ENCODE peak calls at places on chromosomes 13 and 19, in seven cellular contexts. P is tibial artery, N is Peyer's patch, H is neural progenitor cell, M is thyroid gland, E is thoracic aorta, G is breast epithelium. I is an unnamed sample. For H3K9me3, the result is how much of the 10 kb centered on the place peaks cover.

GRCh38 chr13:29294869-29295268 is 300.6 kb downstream of the SLC7A1 start:
- DNase-seq in G (no peak), N (no peak), M (peak), H (no peak), E (no peak), P (no peak), I (no peak)

GRCh38 chr13:27266937-27267336 is 3.7 kb upstream of the RASL11A start:
- DNase-seq in H (no peak), G (no peak), N (no peak), M (no peak), P (no peak), E (no peak), I (no peak)

GRCh38 chr13:104206450-104207044 is 1140.3 kb upstream of the SLC10A2 start:
- DNase-seq in M (no peak), E (no peak), H (no peak), G (no peak), P (no peak), N (no peak), I (no peak)

GRCh38 chr19:9381367-9381785 is 18.6 kb downstream of the ZNF177 start:
- DNase-seq in M (no peak), E (no peak), N (no peak), P (no peak), G (no peak), H (no peak), I (no peak)

GRCh38 chr19:13127811-13128575 is 9.9 kb downstream of the NACC1 start:
- DNase-seq in M (no peak), P (no peak), E (no peak), G (no peak), H (no peak), N (no peak), I (no peak)

GRCh38 chr19:1942078-1942933 is 1.3 kb downstream of the CSNK1G2 start:
- DNase-seq in H (peak), G (peak), M (peak), P (peak), N (peak), E (no peak), I (peak)

GRCh38 chr19:17402982-17403855 is 2.2 kb downstream of the BST2 start:
- DNase-seq in G (no peak), N (peak), H (peak), P (no peak), M (no peak), E (no peak), I (no peak)

GRCh38 chr19:56091066-56091490 is 30.0 kb downstream of the ZNF787 start:
- DNase-seq in H (no peak), P (no peak), M (no peak), G (peak), N (no peak), E (no peak), I (no peak)

GRCh38 chr13:88744289-88744688 is 1073.1 kb downstream of the SLITRK5 start:
- DNase-seq in N (no peak), P (no peak), G (no peak), E (no peak), H (no peak), M (no peak), I (no peak)

GRCh38 chr13:114203536-114203935 is 24.5 kb downstream of the CFAP97D2 start:
- DNase-seq in M (no peak), N (no peak), G (no peak), E (no peak), P (no peak), H (no peak), I (peak)

GRCh38 chr13:95524270-95524901 is 28.1 kb upstream of the CLDN10 start:
- DNase-seq in G (no peak), E (no peak), H (no peak), M (no peak), P (no peak), N (no peak), I (no peak)

GRCh38 chr13:93341517-93341916 is 114.9 kb downstream of the GPC6 start:
- DNase-seq in E (no peak), M (no peak), H (no peak), G (no peak), P (no peak), N (no peak), I (no peak)

GRCh38 chr13:98476538-98476966 is 100.4 kb downstream of the STK24 start:
- DNase-seq in G (peak), M (peak), P (no peak), E (no peak), N (peak), H (no peak), I (peak)

GRCh38 chr19:815775-816499 is 5.8 kb downstream of the PLPPR3 start:
- DNase-seq in H (no peak), G (no peak), M (no peak), N (no peak), E (no peak), P (no peak), I (no peak)

GRCh38 chr13:76993021-76993420 is 1.1 kb downstream of the CLN5 start:
- DNase-seq in H (no peak), G (no peak), M (no peak), P (no peak), E (no peak), N (no peak), I (no peak)

GRCh38 chr13:83449666-83450395 is 432.4 kb downstream of the SLITRK1 start:
- DNase-seq in P (no peak), E (no peak), N (no peak), G (no peak), H (peak), M (no peak), I (no peak)

GRCh38 chr19:51417107-51417806 is at the start of gene SIGLEC10:
- DNase-seq in H (no peak), M (no peak), P (no peak), G (no peak), N (peak), E (no peak), I (no peak)

GRCh38 chr13:30607908-30608307 is 9.8 kb upstream of the USPL1 start:
- DNase-seq in M (peak), N (peak), H (no peak), P (no peak), E (no peak), G (no peak), I (peak)

GRCh38 chr13:42367836-42368235 is 95.9 kb downstream of the AKAP11 start:
- DNase-seq in P (no peak), E (no peak), N (no peak), H (no peak), G (no peak), M (no peak), I (no peak)

GRCh38 chr19:39126593-39127187 is 1.1 kb downstream of the PAK4 start:
- DNase-seq in N (no peak), G (no peak), H (peak), M (no peak), P (no peak), E (no peak), I (no peak)

GRCh38 chr19:13848811-13849241 is 28.1 kb upstream of the NANOS3 start:
- DNase-seq in G (no peak), M (no peak), N (no peak), P (no peak), E (no peak), H (no peak), I (no peak)

DNA sequence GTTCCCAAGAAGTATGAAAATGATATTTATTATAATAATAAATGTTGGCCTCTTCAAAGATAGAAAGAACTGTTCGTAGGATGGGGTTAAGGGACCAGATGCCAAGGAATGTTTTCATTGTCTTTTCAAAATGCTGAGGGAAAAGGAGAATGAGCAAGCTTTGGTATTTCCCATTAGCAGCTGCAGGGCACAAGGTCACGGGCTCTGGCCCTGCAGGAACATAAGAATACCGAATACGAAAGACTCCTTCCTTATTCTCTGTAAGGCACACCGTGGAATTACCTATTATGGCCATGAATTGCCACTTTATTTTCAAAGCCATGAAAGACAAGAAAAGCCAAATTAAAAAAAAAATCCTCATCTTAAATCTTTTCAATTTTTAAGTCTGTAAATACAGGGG is 49.6 kb upstream of the OLFM4 start:
- DNase-seq in H (no peak), N (no peak), G (no peak), P (no peak), E (no peak), M (no peak), I (no peak)
- H3K27ac ChIP-seq in H (no peak), N (no peak), G (no peak), P (no peak), E (no peak), M (no peak), I (no peak)

GRCh38 chr19:43858174-43858573 is 31.1 kb downstream of the ZNF283 start:
- DNase-seq in M (no peak), H (no peak), N (no peak), P (no peak), E (no peak), G (no peak), I (no peak)
- H3K9me3 ChIP-seq in M (under half), H (under half), N (half or more), P (under half), E (half or more), G (half or more), I (half or more)

GRCh38 chr19:7830272-7830771 is 304 bp downstream of the EVI5L start:
- DNase-seq in M (no peak), E (no peak), P (no peak), G (no peak), H (no peak), N (no peak), I (no peak)

GRCh38 chr19:7829162-7829520 is 877 bp upstream of the EVI5L start:
- DNase-seq in P (no peak), M (no peak), G (no peak), N (no peak), E (no peak), H (no peak), I (no peak)

GRCh38 chr19:7831452-7831851 is 1.4 kb downstream of the EVI5L start:
- DNase-seq in E (no peak), N (no peak), P (no peak), M (no peak), G (no peak), H (peak), I (no peak)

GRCh38 chr19:7830823-7831222 is 805 bp downstream of the EVI5L start:
- DNase-seq in G (no peak), E (no peak), P (no peak), H (no peak), N (no peak), M (no peak), I (no peak)

GRCh38 chr19:7829561-7830271 is at the start of gene EVI5L:
- DNase-seq in E (peak), G (peak), H (peak), N (peak), P (peak), M (peak), I (peak)
- TF ChIP-seq CTCF in E (no peak), G (no peak), H (no peak), N (no peak), P (no peak), M (no peak), I (no peak)

DNA sequence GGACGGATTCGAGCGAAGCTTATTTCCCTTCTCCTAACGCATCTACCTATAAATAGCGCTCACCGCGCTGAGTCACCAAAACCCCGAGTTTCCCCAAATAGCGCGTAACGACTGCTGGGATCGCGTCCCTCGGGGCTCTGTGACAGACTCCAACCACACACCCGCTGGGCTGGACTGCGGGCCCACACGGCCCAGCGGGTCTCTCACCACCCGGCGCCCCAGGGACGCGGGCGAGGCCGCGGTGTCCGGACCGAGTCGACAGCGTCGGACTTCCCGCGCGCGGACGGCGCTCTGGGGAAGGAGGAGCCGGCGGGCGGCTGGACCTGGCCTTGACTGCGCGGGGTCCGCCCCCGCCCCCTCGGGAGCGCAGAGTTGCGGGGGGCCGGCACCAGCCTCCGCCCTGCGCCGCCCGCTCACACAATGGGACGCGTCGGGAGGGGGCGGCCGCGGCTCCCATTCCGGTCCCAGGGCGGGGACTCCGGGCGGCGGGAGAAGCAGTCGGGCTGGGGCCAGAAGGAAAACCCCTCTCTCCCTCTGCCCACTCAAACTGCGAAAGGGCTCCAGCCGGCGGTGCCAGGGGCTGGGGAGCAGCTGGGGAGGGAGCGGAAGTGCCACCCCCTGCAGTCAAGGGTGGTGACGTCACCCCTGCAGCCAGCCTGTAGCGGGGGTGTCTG is 108.8 kb downstream of the KCNRG start:
- DNase-seq in N (peak), P (peak), G (peak), H (peak), E (peak), M (peak), I (peak)
- H3K27ac ChIP-seq in N (peak), P (peak), G (peak), H (no peak), E (peak), M (peak), I (peak)

GRCh38 chr19:35138305-35138799 is 272 bp upstream of the FXYD1 start:
- DNase-seq in G (no peak), M (no peak), N (no peak), P (no peak), E (no peak), H (no peak), I (no peak)
- H3K9me3 ChIP-seq in G (under half), M (under half), N (under half), P (under half), E (under half), H (under half), I (under half)

GRCh38 chr19:11323601-11324078 is 15.8 kb downstream of the RAB3D start:
- DNase-seq in N (no peak), P (no peak), E (no peak), M (no peak), G (no peak), H (no peak), I (no peak)
- TF ChIP-seq CTCF in N (no peak), P (no peak), E (no peak), M (no peak), G (no peak), H (no peak), I (no peak)

GRCh38 chr19:47507924-47508553 is 6.8 kb downstream of the NAPA start:
- DNase-seq in E (no peak), P (no peak), G (no peak), M (peak), H (peak), N (no peak), I (no peak)

GRCh38 chr19:47508721-47509120 is 6.1 kb downstream of the NAPA start:
- DNase-seq in P (no peak), M (no peak), E (no peak), H (no peak), G (no peak), N (no peak), I (no peak)

GRCh38 chr19:47509973-47510372 is 4.9 kb downstream of the NAPA start:
- DNase-seq in E (peak), G (peak), H (no peak), M (peak), N (no peak), P (peak), I (no peak)

GRCh38 chr19:47510516-47511127 is 4.2 kb downstream of the NAPA start:
- DNase-seq in P (no peak), E (no peak), G (no peak), H (no peak), M (no peak), N (no peak), I (no peak)

GRCh38 chr19:47509170-47509847 is 5.6 kb downstream of the NAPA start:
- DNase-seq in E (no peak), N (no peak), P (no peak), G (no peak), H (no peak), M (no peak), I (no peak)
- H3K27ac ChIP-seq in E (peak), N (no peak), P (peak), G (peak), H (no peak), M (peak), I (no peak)